ENCODE peak calls at places on chromosomes 12 and 14, in ten cellular contexts. D is foreskin fibroblast; I is NCI-H2029; J is left ventricle myocardium superior; H is activated CD4-positive, CD25-positive, alpha-beta regulatory T cell; V is stimulated activated CD4-positive, alpha-beta T cell treated with anti-CD3 and anti-CD28 coated beads, Interleukin-2, amount 100 ng/mL, for 48 hours; E is AG09319; P is AG08395; M is NCI-H2171; B is tibial artery. Y is an unnamed sample.
A peak's percentile ranks its signal among the peaks of the same experiment; 100 is the strongest.

GRCh38 chr14:44854114-44854513 is 107.6 kb downstream of the KLHL28 start:
- DNase-seq in D (no peak), I (no peak), J (no peak), H (no peak), V (no peak), E (no peak), P (no peak), M (no peak), B (no peak), Y (no peak)

GRCh38 chr12:89634508-89634907 is 74.1 kb downstream of the ATP2B1 start:
- DNase-seq in D (no peak), I (no peak), J (no peak), H (no peak), V (no peak), E (no peak), P (no peak), M (no peak), B (no peak), Y (no peak)

GRCh38 chr12:48198619-48198973 is 4.5 kb downstream of the OR10AD1 start:
- DNase-seq in D (peak; percentile 53), I (no peak), J (peak; percentile 78), H (peak; percentile 29), V (no peak), E (no peak), P (peak; percentile 20), M (no peak), B (peak; percentile 32), Y (peak; percentile 63)

GRCh38 chr12:51401900-51402299 is 10.7 kb upstream of the GALNT6 start:
- DNase-seq in D (no peak), I (no peak), J (no peak), H (no peak), V (no peak), E (no peak), P (no peak), M (no peak), B (no peak), Y (no peak)

GRCh38 chr12:47989666-47990065 is 14.6 kb downstream of the COL2A1 start:
- DNase-seq in D (no peak), I (no peak), J (no peak), H (no peak), V (no peak), E (no peak), P (no peak), M (no peak), B (no peak), Y (no peak)

GRCh38 chr14:91870001-91870400 is 2.7 kb upstream of the TC2N start:
- DNase-seq in D (no peak), I (peak; percentile 24), J (no peak), H (peak; percentile 60), V (no peak), E (no peak), P (no peak), M (no peak), B (no peak), Y (no peak)

GRCh38 chr12:77113971-77114370 is 48.6 kb upstream of the E2F7 start:
- DNase-seq in D (peak; percentile 56), I (no peak), J (no peak), H (no peak), V (no peak), E (no peak), P (no peak), M (no peak), B (no peak), Y (no peak)

GRCh38 chr14:33369041-33369440 is 430.4 kb downstream of the NPAS3 start:
- DNase-seq in D (no peak), I (no peak), J (no peak), H (no peak), V (no peak), E (no peak), P (no peak), M (no peak), B (no peak), Y (no peak)

GRCh38 chr14:70045715-70046535 is 142.8 kb downstream of the SLC8A3 start:
- DNase-seq in D (peak; percentile 71), I (peak; percentile 34), J (peak; percentile 79), H (no peak), V (peak; percentile 13), E (no peak), P (peak; percentile 37), M (peak; percentile 16), B (no peak), Y (peak; percentile 37)

GRCh38 chr14:91323671-91324605 is 79.4 kb upstream of the GPR68 start:
- DNase-seq in D (peak; percentile 81), I (no peak), J (peak; percentile 91), H (peak; percentile 84), V (peak; percentile 95), E (peak; percentile 28), P (peak; percentile 73), M (peak; percentile 10), B (peak; percentile 85), Y (peak; percentile 89)

GRCh38 chr12:63916561-63917476 is 72.3 kb downstream of the SRGAP1 start:
- DNase-seq in D (peak; percentile 73), I (no peak), J (no peak), H (no peak), V (no peak), E (no peak), P (peak; percentile 26), M (no peak), B (no peak), Y (no peak)

GRCh38 chr12:20577054-20577453 is 118.1 kb upstream of the SLCO1C1 start:
- DNase-seq in D (no peak), I (no peak), J (no peak), H (no peak), V (no peak), E (no peak), P (no peak), M (no peak), B (no peak), Y (no peak)

GRCh38 chr14:60931206-60931605 is 49.7 kb downstream of the TRMT5 start:
- DNase-seq in D (peak; percentile 14), I (no peak), J (no peak), H (no peak), V (no peak), E (no peak), P (no peak), M (peak; percentile 9), B (no peak), Y (no peak)

GRCh38 chr12:88820012-88820411 is 239.7 kb upstream of the KITLG start:
- DNase-seq in D (no peak), I (no peak), J (no peak), H (no peak), V (no peak), E (no peak), P (no peak), M (no peak), B (no peak), Y (no peak)

GRCh38 chr14:71289536-71289935 is 382.3 kb downstream of the PCNX1 start:
- DNase-seq in D (no peak), I (no peak), J (no peak), H (no peak), V (no peak), E (no peak), P (no peak), M (no peak), B (no peak), Y (no peak)

GRCh38 chr12:49038291-49038955 is 19.8 kb upstream of the PRKAG1 start:
- DNase-seq in D (no peak), I (no peak), J (peak; percentile 18), H (no peak), V (no peak), E (no peak), P (no peak), M (no peak), B (no peak), Y (peak; percentile 9)

GRCh38 chr14:85333313-85333712 is 196.6 kb upstream of the FLRT2 start:
- DNase-seq in D (peak; percentile 84), I (no peak), J (no peak), H (no peak), V (no peak), E (no peak), P (peak; percentile 58), M (no peak), B (no peak), Y (no peak)

GRCh38 chr12:75208851-75209781 is 523 bp downstream of the KCNC2 start:
- DNase-seq in D (peak; percentile 57), I (no peak), J (no peak), H (no peak), V (peak; percentile 16), E (no peak), P (peak; percentile 27), M (no peak), B (no peak), Y (no peak)

GRCh38 chr12:124752437-124753229 is 111.0 kb downstream of the SCARB1 start:
- DNase-seq in D (peak; percentile 78), I (no peak), J (peak; percentile 47), H (no peak), V (no peak), E (no peak), P (peak; percentile 54), M (peak; percentile 61), B (no peak), Y (no peak)

GRCh38 chr14:106396999-106397398 is 870.6 kb downstream of the TMEM121 start:
- DNase-seq in D (no peak), I (no peak), J (no peak), H (no peak), V (no peak), E (no peak), P (no peak), M (no peak), B (no peak), Y (no peak)

GRCh38 chr12:111443086-111443485 is 37.4 kb downstream of the SH2B3 start:
- DNase-seq in D (peak; percentile 23), I (no peak), J (no peak), H (no peak), V (no peak), E (no peak), P (no peak), M (no peak), B (no peak), Y (no peak)

GRCh38 chr12:68175566-68176033 is 16.1 kb upstream of the IFNG start:
- DNase-seq in D (no peak), I (no peak), J (no peak), H (peak; percentile 22), V (peak; percentile 41), E (no peak), P (no peak), M (no peak), B (no peak), Y (no peak)

GRCh38 chr12:26135010-26135420 is 10.2 kb upstream of the BHLHE41 start:
- DNase-seq in D (no peak), I (peak; percentile 45), J (no peak), H (no peak), V (no peak), E (no peak), P (no peak), M (no peak), B (no peak), Y (no peak)

GRCh38 chr12:117874842-117875434 is 93.9 kb downstream of the KSR2 start:
- DNase-seq in D (peak; percentile 76), I (peak; percentile 71), J (peak; percentile 71), H (no peak), V (peak; percentile 79), E (no peak), P (peak; percentile 80), M (peak; percentile 68), B (peak; percentile 63), Y (peak; percentile 60)

GRCh38 chr14:103179078-103179477 is 55.8 kb downstream of the TNFAIP2 start:
- DNase-seq in D (no peak), I (no peak), J (no peak), H (no peak), V (no peak), E (no peak), P (no peak), M (no peak), B (no peak), Y (no peak)

GRCh38 chr14:64704145-64704742 is at the start of gene PLEKHG3:
- DNase-seq in D (peak; percentile 79), I (peak; percentile 41), J (peak; percentile 89), H (no peak), V (no peak), E (no peak), P (peak; percentile 80), M (peak; percentile 59), B (peak; percentile 60), Y (peak; percentile 85)

GRCh38 chr12:2797721-2798418 is 3.1 kb downstream of the FKBP4 start:
- DNase-seq in D (peak; percentile 8), I (no peak), J (peak; percentile 72), H (no peak), V (no peak), E (no peak), P (no peak), M (no peak), B (no peak), Y (peak; percentile 65)

GRCh38 chr14:93042968-93043940 is 72.5 kb downstream of the ITPK1 start:
- DNase-seq in D (peak; percentile 82), I (no peak), J (peak; percentile 84), H (no peak), V (no peak), E (peak; percentile 62), P (peak; percentile 77), M (no peak), B (peak; percentile 57), Y (peak; percentile 74)